ENCODE peak calls at places on chromosomes 7 and 10, in eight cellular contexts. M is mesothelial cell of epicardium; E is stimulated activated CD8-positive, alpha-beta memory T cell treated with anti-CD3 and anti-CD28 coated beads, Interleukin-15, amount 100 ng/mL, for 1 hour; K is cerebellar cortex; J is HTR-8/SVneo; C is GM23248; G is GM04504; D is AG10803. W is an unnamed sample.

GRCh38 chr10:121154310-121154709 is 303.1 kb downstream of the WDR11 start:
- DNase-seq in E (no peak), G (no peak), K (no peak), D (no peak), J (no peak), M (no peak), C (no peak), W (no peak)

GRCh38 chr7:88105231-88105630 is 114.6 kb downstream of the SRI start:
- DNase-seq in K (no peak), J (no peak), C (no peak), G (no peak), E (no peak), M (no peak), D (no peak), W (no peak)

GRCh38 chr10:19707376-19707775 is 108.9 kb upstream of the PLXDC2 start:
- DNase-seq in K (no peak), E (no peak), M (no peak), G (no peak), C (no peak), J (no peak), D (no peak), W (no peak)

GRCh38 chr7:82007315-82007714 is 237.5 kb upstream of the HGF start:
- DNase-seq in C (no peak), K (no peak), J (no peak), E (no peak), G (no peak), M (no peak), D (no peak), W (no peak)

GRCh38 chr10:118621304-118621942 is 26.0 kb upstream of the PRLHR start:
- DNase-seq in E (no peak), M (no peak), K (no peak), C (no peak), D (no peak), G (no peak), J (no peak), W (no peak)

GRCh38 chr7:134737561-134738353 is 41.7 kb upstream of the CALD1 start:
- DNase-seq in C (peak; percentile 98), K (no peak), D (peak; percentile 98), M (no peak), E (no peak), J (no peak), G (peak; percentile 89), W (peak; percentile 12)

GRCh38 chr7:38105874-38106483 is 72.1 kb upstream of the STARD3NL start:
- DNase-seq in J (peak; percentile 24), C (peak; percentile 72), M (no peak), E (no peak), D (peak; percentile 62), K (peak; percentile 69), G (peak; percentile 18), W (peak; percentile 22)

GRCh38 chr7:114922151-114922651 is 307 bp downstream of the MDFIC start:
- DNase-seq in C (peak; percentile 90), K (no peak), J (peak; percentile 17), G (no peak), M (peak; percentile 29), E (peak; percentile 30), D (peak; percentile 61), W (peak; percentile 23)

GRCh38 chr7:46839651-46840050 is 742.3 kb downstream of the TNS3 start:
- DNase-seq in K (no peak), E (no peak), C (peak; percentile 73), G (peak; percentile 29), J (no peak), M (no peak), D (peak; percentile 55), W (no peak)

GRCh38 chr10:100687143-100687953 is 58.0 kb upstream of the PAX2 start:
- DNase-seq in G (no peak), D (no peak), E (no peak), K (no peak), J (no peak), M (no peak), C (no peak), W (no peak)

GRCh38 chr7:41882271-41882670 is 179.4 kb upstream of the INHBA start:
- DNase-seq in D (no peak), J (no peak), E (no peak), M (no peak), C (no peak), K (peak; percentile 3), G (no peak), W (no peak)

GRCh38 chr7:137869260-137869659 is 22.5 kb upstream of the DGKI start:
- DNase-seq in E (no peak), J (no peak), D (no peak), M (no peak), K (no peak), G (no peak), C (no peak), W (no peak)

GRCh38 chr7:108347616-108348015 is 108.6 kb downstream of the NRCAM start:
- DNase-seq in M (no peak), C (peak; percentile 81), G (peak; percentile 25), J (peak; percentile 4), E (no peak), D (peak; percentile 58), K (no peak), W (no peak)

GRCh38 chr7:50397971-50398324 is 52.2 kb downstream of the FIGNL1 start:
- DNase-seq in J (no peak), D (no peak), C (no peak), K (no peak), E (no peak), M (no peak), G (no peak), W (no peak)

GRCh38 chr7:66505531-66506451 is 122.9 kb upstream of the KCTD7 start:
- DNase-seq in M (no peak), D (no peak), G (no peak), K (peak; percentile 17), C (peak; percentile 47), E (no peak), J (no peak), W (no peak)

GRCh38 chr7:9324513-9324912 is 891.1 kb downstream of the NXPH1 start:
- DNase-seq in K (no peak), C (no peak), J (no peak), D (no peak), G (no peak), M (no peak), E (no peak), W (no peak)

GRCh38 chr10:120789292-120789691 is 61.9 kb upstream of the WDR11 start:
- DNase-seq in J (no peak), D (no peak), M (no peak), K (no peak), E (no peak), G (no peak), C (no peak), W (no peak)

GRCh38 chr7:27727058-27727457 is 12.9 kb upstream of the TAX1BP1 start:
- DNase-seq in E (no peak), M (no peak), G (no peak), D (no peak), K (no peak), J (no peak), C (no peak), W (no peak)

GRCh38 chr7:36415104-36415503 is 25.4 kb downstream of the ANLN start:
- DNase-seq in M (no peak), E (no peak), K (no peak), G (no peak), D (no peak), J (no peak), C (no peak), W (no peak)

GRCh38 chr7:124919841-124920240 is 9.8 kb downstream of the POT1 start:
- DNase-seq in E (no peak), M (no peak), D (no peak), K (no peak), J (no peak), C (no peak), G (no peak), W (no peak)

W was measured in HL-60.